ENCODE peak calls at places on chromosome 5, in nine cellular contexts. B is PC-3, M is GM23338, P is neural progenitor cell, N is MM.1S, K is GM23248, O is HCT116, T is hepatocyte, U is SK-N-SH. G is an unnamed sample.
A peak's percentile ranks its signal among the peaks of the same experiment; 100 is the strongest.

GRCh38 chr5:9196403-9197224 is 349.3 kb downstream of the SEMA5A start:
- DNase-seq in M (no peak), U (no peak), P (peak; percentile 95), N (no peak), T (no peak), K (peak; percentile 78), B (peak; percentile 96), O (no peak), G (no peak)

GRCh38 chr5:134420326-134420725 is 8.6 kb upstream of the CDKN2AIPNL start:
- DNase-seq in N (no peak), U (no peak), M (no peak), P (no peak), T (no peak), K (peak; percentile 49), B (no peak), O (no peak), G (no peak)

GRCh38 chr5:34040411-34040810 is 2.6 kb downstream of the C1QTNF3 start:
- DNase-seq in U (no peak), P (no peak), B (no peak), N (no peak), K (peak; percentile 31), M (no peak), T (no peak), O (no peak), G (no peak)

GRCh38 chr5:132419517-132420468 is 50.3 kb downstream of the SLC22A5 start:
- DNase-seq in T (peak; percentile 86), O (peak; percentile 56), N (peak; percentile 89), P (peak; percentile 84), M (peak; percentile 85), U (peak; percentile 91), K (peak; percentile 83), B (peak; percentile 68), G (peak; percentile 82)

GRCh38 chr5:32531885-32532520 is 53.4 kb upstream of the SUB1 start:
- DNase-seq in M (peak; percentile 68), N (peak; percentile 65), U (no peak), P (no peak), O (no peak), K (peak; percentile 85), B (peak; percentile 57), T (peak; percentile 71), G (peak; percentile 18)

GRCh38 chr5:76458492-76458863 is 55.4 kb downstream of the IQGAP2 start:
- DNase-seq in N (no peak), P (no peak), K (no peak), B (no peak), O (no peak), T (no peak), M (no peak), U (no peak), G (no peak)

GRCh38 chr5:76175051-76175666 is 92.0 kb downstream of the SV2C start:
- DNase-seq in P (peak; percentile 75), U (peak; percentile 80), T (peak; percentile 72), B (peak; percentile 57), M (peak; percentile 79), K (peak; percentile 56), N (peak; percentile 76), O (peak; percentile 46), G (peak; percentile 68)

GRCh38 chr5:79236970-79237734 is 1.2 kb downstream of the JMY start:
- DNase-seq in O (no peak), T (peak; percentile 61), P (peak; percentile 65), M (peak; percentile 60), U (peak; percentile 76), B (peak; percentile 54), K (peak; percentile 73), N (peak; percentile 64), G (peak; percentile 54)

GRCh38 chr5:178625679-178626483 is 969 bp downstream of the CLK4 start:
- DNase-seq in K (peak; percentile 68), N (peak; percentile 27), U (peak; percentile 31), T (no peak), M (peak; percentile 24), P (no peak), B (peak; percentile 32), O (no peak), G (peak; percentile 43)

GRCh38 chr5:100890514-100891008 is 12.5 kb downstream of the ST8SIA4 start:
- DNase-seq in T (no peak), B (peak; percentile 61), K (peak; percentile 0), O (no peak), N (peak; percentile 33), U (no peak), M (no peak), P (no peak), G (peak; percentile 34)

GRCh38 chr5:178279723-178280438 is 47.3 kb upstream of the PHYKPL start:
- DNase-seq in K (peak; percentile 86), U (peak; percentile 94), T (peak; percentile 91), B (peak; percentile 85), P (peak; percentile 94), O (peak; percentile 49), M (peak; percentile 95), N (peak; percentile 48), G (peak; percentile 53)

GRCh38 chr5:144478532-144478931 is 307.9 kb downstream of the KCTD16 start:
- DNase-seq in P (no peak), B (no peak), O (no peak), U (no peak), T (no peak), M (no peak), K (no peak), N (no peak), G (no peak)

GRCh38 chr5:75020016-75020656 is 32.2 kb downstream of the GCNT4 start:
- DNase-seq in K (no peak), P (no peak), U (no peak), O (no peak), N (no peak), M (no peak), T (no peak), B (peak; percentile 44), G (no peak)

GRCh38 chr5:3709058-3709723 is 113.6 kb downstream of the IRX1 start:
- DNase-seq in B (no peak), N (peak; percentile 84), P (peak; percentile 53), O (no peak), T (no peak), K (no peak), U (no peak), M (peak; percentile 47), G (no peak)

GRCh38 chr5:8993031-8993430 is 552.8 kb downstream of the SEMA5A start:
- DNase-seq in O (no peak), B (peak; percentile 65), T (peak; percentile 30), N (no peak), P (peak; percentile 42), M (peak; percentile 70), U (no peak), K (peak; percentile 37), G (peak; percentile 38)

GRCh38 chr5:166251786-166252185 is 2039.7 kb upstream of the WWC1 start:
- DNase-seq in T (peak; percentile 11), B (peak; percentile 3), N (no peak), U (no peak), K (no peak), P (no peak), M (no peak), O (no peak), G (no peak)
- TF ChIP-seq EZH2phosphoT487 in T (no peak), B (no peak), N (no peak), U (no peak), K (no peak), P (no peak), M (no peak), O (no peak), G (no peak)

GRCh38 chr5:127801751-127802476 is 98.7 kb downstream of the CCDC192 start:
- DNase-seq in O (no peak), T (no peak), B (peak; percentile 27), M (no peak), P (no peak), U (no peak), N (no peak), K (peak; percentile 59), G (no peak)
- H3K27ac ChIP-seq in O (no peak overlapping the region), T (no peak overlapping the region), B (no peak overlapping the region), M (no peak overlapping the region), P (no peak overlapping the region), U (no peak overlapping the region), N (no peak overlapping the region), K (peak overlapping the region; percentile 31), G (no peak overlapping the region)

DNA sequence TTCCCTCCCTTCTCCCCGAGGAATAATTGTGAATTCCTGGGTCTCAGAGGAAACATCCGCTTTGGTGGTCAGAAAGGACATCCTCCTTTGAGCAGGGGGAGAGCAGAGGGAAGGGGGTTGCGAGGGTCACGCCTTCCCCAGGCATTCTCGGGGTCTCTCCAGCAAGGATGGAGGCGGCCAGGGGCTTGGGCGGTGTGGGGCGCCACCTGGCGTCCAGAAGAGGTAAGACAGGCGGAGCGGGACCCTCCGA is 129.1 kb downstream of the KCNIP1 start:
- DNase-seq in P (peak; percentile 87), T (peak; percentile 85), N (peak; percentile 27), U (peak; percentile 93), K (no peak), M (peak; percentile 89), B (peak; percentile 53), O (no peak), G (peak; percentile 41)
- TF ChIP-seq EZH2phosphoT487 in P (no peak), T (no peak), N (no peak), U (no peak), K (no peak), M (no peak), B (no peak), O (no peak), G (no peak)

GRCh38 chr5:139414601-139415121 is 10.8 kb upstream of the SPATA24 start:
- DNase-seq in B (no peak), K (no peak), T (no peak), M (no peak), U (no peak), P (no peak), N (peak; percentile 88), O (no peak), G (no peak)

GRCh38 chr5:139413153-139413552 is 9.3 kb upstream of the SPATA24 start:
- DNase-seq in B (no peak), M (no peak), O (no peak), P (no peak), U (no peak), K (no peak), T (no peak), N (no peak), G (no peak)

GRCh38 chr5:139415221-139415861 is 11.5 kb upstream of the SPATA24 start:
- DNase-seq in O (no peak), K (no peak), T (no peak), B (no peak), N (peak; percentile 73), M (no peak), P (no peak), U (no peak), G (no peak)

GRCh38 chr5:139415869-139416268 is 12.0 kb upstream of the SPATA24 start:
- DNase-seq in T (no peak), B (no peak), U (no peak), K (no peak), N (no peak), P (no peak), O (no peak), M (no peak), G (no peak)

DNA sequence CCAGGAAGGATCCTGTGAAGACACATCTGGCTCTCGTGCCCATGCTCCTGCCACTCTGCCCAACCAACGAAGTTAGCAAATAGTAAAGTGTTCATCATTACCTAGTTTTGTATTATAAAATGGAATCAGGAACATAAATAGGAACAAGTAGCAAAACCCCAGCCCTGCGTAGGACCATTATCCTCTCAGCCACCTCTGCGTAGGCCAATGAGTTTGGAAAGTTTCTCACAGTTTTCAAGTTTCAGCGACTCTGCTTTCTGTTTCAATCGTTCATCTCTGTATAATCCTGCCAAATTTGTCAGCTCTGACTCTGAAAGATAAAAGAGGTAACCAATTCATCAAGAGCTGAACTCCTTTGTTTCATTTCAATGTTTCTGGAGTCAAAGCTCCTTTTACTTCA is 10.1 kb upstream of the SPATA24 start:
- DNase-seq in U (no peak), B (no peak), M (no peak), K (no peak), O (no peak), T (no peak), P (no peak), N (peak; percentile 80), G (no peak)
- H3K27ac ChIP-seq in U (no peak overlapping the region), B (no peak overlapping the region), M (no peak overlapping the region), K (no peak overlapping the region), O (no peak overlapping the region), T (no peak overlapping the region), P (no peak overlapping the region), N (peak overlapping the region; percentile 95), G (no peak overlapping the region)